ENCODE peak calls at places on chromosomes 16 and 17, in four cellular contexts. One of them, this sample, is unnamed.

GRCh38 chr17:54967621-54968258 is 714 bp downstream of the COX11 start:
- DNase-seq in testis: no peak
- DNase-seq in NCI-H2029: no peak
- DNase-seq in stimulated activated CD4-positive, alpha-beta T cell treated with anti-CD3 and anti-CD28 coated beads, TNF-alpha, amount 100 ng/mL, for 48 hours: no peak
- DNase-seq in this sample: no peak

GRCh38 chr17:19002805-19003542 is 1.6 kb downstream of the FAM83G start:
- DNase-seq in NCI-H2029: no peak
- DNase-seq in stimulated activated CD4-positive, alpha-beta T cell treated with anti-CD3 and anti-CD28 coated beads, TNF-alpha, amount 100 ng/mL, for 48 hours: no peak
- DNase-seq in testis: no peak
- DNase-seq in this sample: no peak

GRCh38 chr17:47373002-47373401 is 49.2 kb downstream of the EFCAB13 start:
- DNase-seq in testis: no peak
- DNase-seq in stimulated activated CD4-positive, alpha-beta T cell treated with anti-CD3 and anti-CD28 coated beads, TNF-alpha, amount 100 ng/mL, for 48 hours: no peak
- DNase-seq in NCI-H2029: no peak
- DNase-seq in this sample: no peak

GRCh38 chr16:27977966-27978365 is 85.5 kb downstream of the GSG1L start:
- DNase-seq in stimulated activated CD4-positive, alpha-beta T cell treated with anti-CD3 and anti-CD28 coated beads, TNF-alpha, amount 100 ng/mL, for 48 hours: no peak
- DNase-seq in NCI-H2029: no peak
- DNase-seq in testis: no peak
- DNase-seq in this sample: no peak

GRCh38 chr16:71507061-71507460 is 17.9 kb upstream of the ZNF19 start:
- DNase-seq in NCI-H2029: no peak
- DNase-seq in testis: no peak
- DNase-seq in stimulated activated CD4-positive, alpha-beta T cell treated with anti-CD3 and anti-CD28 coated beads, TNF-alpha, amount 100 ng/mL, for 48 hours: no peak
- DNase-seq in this sample: no peak

GRCh38 chr16:1861730-1862129 is 10.2 kb downstream of the MEIOB start:
- DNase-seq in NCI-H2029: no peak
- DNase-seq in stimulated activated CD4-positive, alpha-beta T cell treated with anti-CD3 and anti-CD28 coated beads, TNF-alpha, amount 100 ng/mL, for 48 hours: no peak
- DNase-seq in testis: no peak
- DNase-seq in this sample: no peak

GRCh38 chr17:80212962-80213650 is 7.0 kb downstream of the SGSH start:
- DNase-seq in testis: no peak
- DNase-seq in NCI-H2029: no peak
- DNase-seq in stimulated activated CD4-positive, alpha-beta T cell treated with anti-CD3 and anti-CD28 coated beads, TNF-alpha, amount 100 ng/mL, for 48 hours: no peak
- DNase-seq in this sample: no peak

GRCh38 chr17:4588391-4588790 is 4.1 kb downstream of the SMTNL2 start:
- DNase-seq in stimulated activated CD4-positive, alpha-beta T cell treated with anti-CD3 and anti-CD28 coated beads, TNF-alpha, amount 100 ng/mL, for 48 hours: no peak
- DNase-seq in NCI-H2029: no peak
- DNase-seq in testis: no peak
- DNase-seq in this sample: no peak

GRCh38 chr17:14149751-14150150 is 80.4 kb downstream of the COX10 start:
- DNase-seq in NCI-H2029: no peak
- DNase-seq in stimulated activated CD4-positive, alpha-beta T cell treated with anti-CD3 and anti-CD28 coated beads, TNF-alpha, amount 100 ng/mL, for 48 hours: no peak
- DNase-seq in testis: no peak
- DNase-seq in this sample: no peak

GRCh38 chr17:14116263-14117024 is 47.1 kb downstream of the COX10 start:
- DNase-seq in stimulated activated CD4-positive, alpha-beta T cell treated with anti-CD3 and anti-CD28 coated beads, TNF-alpha, amount 100 ng/mL, for 48 hours: no peak
- DNase-seq in NCI-H2029: no peak
- DNase-seq in testis: no peak
- DNase-seq in this sample: no peak

GRCh38 chr17:47066841-47067682 is 88.0 kb upstream of the RPRML start:
- DNase-seq in NCI-H2029: peak
- DNase-seq in testis: peak
- DNase-seq in stimulated activated CD4-positive, alpha-beta T cell treated with anti-CD3 and anti-CD28 coated beads, TNF-alpha, amount 100 ng/mL, for 48 hours: peak
- DNase-seq in this sample: peak

GRCh38 chr16:28280881-28281836 is 11.2 kb upstream of the SBK1 start:
- DNase-seq in NCI-H2029: no peak
- DNase-seq in testis: no peak
- DNase-seq in stimulated activated CD4-positive, alpha-beta T cell treated with anti-CD3 and anti-CD28 coated beads, TNF-alpha, amount 100 ng/mL, for 48 hours: no peak
- DNase-seq in this sample: no peak

GRCh38 chr16:57380671-57381462 is 8.6 kb downstream of the CX3CL1 start:
- DNase-seq in testis: no peak
- DNase-seq in NCI-H2029: no peak
- DNase-seq in stimulated activated CD4-positive, alpha-beta T cell treated with anti-CD3 and anti-CD28 coated beads, TNF-alpha, amount 100 ng/mL, for 48 hours: no peak
- DNase-seq in this sample: peak

GRCh38 chr17:2064980-2065785 is 10.3 kb downstream of the HIC1 start:
- DNase-seq in stimulated activated CD4-positive, alpha-beta T cell treated with anti-CD3 and anti-CD28 coated beads, TNF-alpha, amount 100 ng/mL, for 48 hours: no peak
- DNase-seq in testis: no peak
- DNase-seq in NCI-H2029: no peak
- DNase-seq in this sample: no peak

GRCh38 chr16:63850979-63851378 is 1270.9 kb downstream of the CDH11 start:
- DNase-seq in testis: no peak
- DNase-seq in stimulated activated CD4-positive, alpha-beta T cell treated with anti-CD3 and anti-CD28 coated beads, TNF-alpha, amount 100 ng/mL, for 48 hours: no peak
- DNase-seq in NCI-H2029: no peak
- DNase-seq in this sample: no peak